ENCODE peak calls at places on chromosomes 11 and 22, in four cellular contexts. One of them, this sample, is unnamed.

GRCh38 chr11:126233391-126233790 is 21.8 kb downstream of the FAM118B start:
- DNase-seq in HepG2: no peak
- DNase-seq in GM12878: no peak
- DNase-seq in K562: no peak
- DNase-seq in this sample: no peak

GRCh38 chr22:19184276-19184997 is 5.9 kb upstream of the SLC25A1 start:
- DNase-seq in GM12878: no peak
- DNase-seq in HepG2: no peak
- DNase-seq in K562: no peak
- DNase-seq in this sample: no peak

GRCh38 chr11:65412271-65413076 is 10.1 kb upstream of the NEAT1 start:
- DNase-seq in K562: no peak
- DNase-seq in HepG2: no peak
- DNase-seq in GM12878: no peak
- DNase-seq in this sample: peak

GRCh38 chr11:93861808-93862207 is 11.4 kb upstream of the VSTM5 start:
- DNase-seq in HepG2: no peak
- DNase-seq in K562: no peak
- DNase-seq in GM12878: no peak
- DNase-seq in this sample: no peak

GRCh38 chr11:45538363-45538762 is 127.1 kb downstream of the CHST1 start:
- DNase-seq in GM12878: no peak
- DNase-seq in HepG2: no peak
- DNase-seq in K562: no peak
- DNase-seq in this sample: no peak

GRCh38 chr22:49983148-49984042 is 22.8 kb downstream of the PIM3 start:
- DNase-seq in K562: no peak
- DNase-seq in HepG2: no peak
- DNase-seq in GM12878: no peak
- DNase-seq in this sample: peak

GRCh38 chr22:22584722-22585121 is 25.7 kb upstream of the PRAME start:
- DNase-seq in GM12878: no peak
- DNase-seq in K562: no peak
- DNase-seq in HepG2: no peak
- DNase-seq in this sample: no peak

GRCh38 chr11:131413217-131413616 is 42.8 kb downstream of the NTM start:
- DNase-seq in GM12878: no peak
- DNase-seq in K562: no peak
- DNase-seq in HepG2: no peak
- DNase-seq in this sample: no peak

GRCh38 chr11:88104408-88104807 is 70.8 kb downstream of the RAB38 start:
- DNase-seq in K562: no peak
- DNase-seq in HepG2: no peak
- DNase-seq in GM12878: no peak
- DNase-seq in this sample: no peak

GRCh38 chr11:72243173-72243566 is 806 bp downstream of the PHOX2A start:
- DNase-seq in GM12878: no peak
- DNase-seq in HepG2: no peak
- DNase-seq in K562: no peak
- DNase-seq in this sample: no peak

GRCh38 chr11:7098235-7098832 is 9.5 kb downstream of the RBMXL2 start:
- DNase-seq in GM12878: peak
- DNase-seq in HepG2: peak
- DNase-seq in K562: peak
- DNase-seq in this sample: no peak

GRCh38 chr22:49824936-49825335 is 2.7 kb downstream of the BRD1 start:
- DNase-seq in HepG2: no peak
- DNase-seq in GM12878: no peak
- DNase-seq in K562: no peak
- DNase-seq in this sample: no peak

GRCh38 chr11:40118780-40119179 is 1340.7 kb downstream of the LRRC4C start:
- DNase-seq in HepG2: no peak
- DNase-seq in GM12878: no peak
- DNase-seq in K562: no peak
- DNase-seq in this sample: no peak

GRCh38 chr22:46122511-46122971 is 27.8 kb upstream of the PPARA start:
- DNase-seq in HepG2: peak
- DNase-seq in K562: peak
- DNase-seq in GM12878: no peak
- DNase-seq in this sample: peak

GRCh38 chr22:22920104-22920654 is 32.6 kb downstream of the IGLL5 start:
- DNase-seq in K562: peak
- DNase-seq in GM12878: no peak
- DNase-seq in HepG2: no peak
- DNase-seq in this sample: no peak

GRCh38 chr11:44945639-44946038 is 5.0 kb downstream of the TP53I11 start:
- DNase-seq in GM12878: no peak
- DNase-seq in K562: no peak
- DNase-seq in HepG2: no peak
- DNase-seq in this sample: no peak

GRCh38 chr22:37659066-37659896 is 758 bp downstream of the PDXP start:
- DNase-seq in GM12878: no peak
- DNase-seq in K562: peak
- DNase-seq in HepG2: peak
- DNase-seq in this sample: no peak

GRCh38 chr11:4826425-4826824 is 5.3 kb downstream of the OR51F2 start:
- DNase-seq in K562: no peak
- DNase-seq in GM12878: no peak
- DNase-seq in HepG2: no peak
- DNase-seq in this sample: no peak

GRCh38 chr22:45833613-45834012 is 143.3 kb downstream of the WNT7B start:
- DNase-seq in GM12878: no peak
- DNase-seq in K562: no peak
- DNase-seq in HepG2: no peak
- DNase-seq in this sample: no peak

GRCh38 chr11:116379185-116379828 is 393.5 kb downstream of the BUD13 start:
- DNase-seq in HepG2: peak
- DNase-seq in GM12878: no peak
- DNase-seq in K562: peak
- DNase-seq in this sample: peak

GRCh38 chr11:64998690-64999431 is 2.1 kb upstream of the BATF2 start:
- DNase-seq in GM12878: no peak
- DNase-seq in HepG2: peak
- DNase-seq in K562: no peak
- DNase-seq in this sample: no peak

GRCh38 chr11:32231909-32232493 is 141.1 kb downstream of the RCN1 start:
- DNase-seq in GM12878: no peak
- DNase-seq in HepG2: peak
- DNase-seq in K562: no peak
- DNase-seq in this sample: peak

GRCh38 chr22:46798041-46798365 is 35.6 kb downstream of the TBC1D22A start:
- DNase-seq in K562: no peak
- DNase-seq in GM12878: no peak
- DNase-seq in HepG2: no peak
- DNase-seq in this sample: no peak

GRCh38 chr22:28297504-28297903 is 378.4 kb upstream of the PITPNB start:
- DNase-seq in K562: no peak
- DNase-seq in GM12878: no peak
- DNase-seq in HepG2: no peak
- DNase-seq in this sample: no peak

GRCh38 chr11:16448123-16448717 is 91.9 kb upstream of the SOX6 start:
- DNase-seq in K562: no peak
- DNase-seq in HepG2: no peak
- DNase-seq in GM12878: no peak
- DNase-seq in this sample: no peak

GRCh38 chr11:102061276-102061675 is 14.0 kb downstream of the CFAP300 start:
- DNase-seq in GM12878: no peak
- DNase-seq in K562: no peak
- DNase-seq in HepG2: peak
- DNase-seq in this sample: no peak

GRCh38 chr11:67390947-67391303 is 861 bp upstream of the RAD9A start:
- DNase-seq in HepG2: no peak
- DNase-seq in GM12878: no peak
- DNase-seq in K562: no peak
- DNase-seq in this sample: no peak

GRCh38 chr11:67387074-67387473 is 4.7 kb upstream of the RAD9A start:
- DNase-seq in K562: no peak
- DNase-seq in HepG2: no peak
- DNase-seq in GM12878: no peak
- DNase-seq in this sample: no peak

GRCh38 chr11:67387518-67387917 is 4.3 kb upstream of the RAD9A start:
- DNase-seq in GM12878: no peak
- DNase-seq in HepG2: no peak
- DNase-seq in K562: no peak
- DNase-seq in this sample: no peak

GRCh38 chr11:67391304-67392181 is at the start of gene RAD9A:
- DNase-seq in HepG2: peak
- DNase-seq in K562: peak
- DNase-seq in GM12878: no peak
- DNase-seq in this sample: peak

GRCh38 chr11:67389477-67389876 is 2.3 kb upstream of the RAD9A start:
- DNase-seq in K562: peak
- DNase-seq in HepG2: peak
- DNase-seq in GM12878: no peak
- DNase-seq in this sample: peak
- TF ChIP-seq CREM in K562: no peak
- TF ChIP-seq CREM in HepG2: no peak
- TF ChIP-seq CREM in GM12878: no peak
- TF ChIP-seq CREM in this sample: no peak

DNA sequence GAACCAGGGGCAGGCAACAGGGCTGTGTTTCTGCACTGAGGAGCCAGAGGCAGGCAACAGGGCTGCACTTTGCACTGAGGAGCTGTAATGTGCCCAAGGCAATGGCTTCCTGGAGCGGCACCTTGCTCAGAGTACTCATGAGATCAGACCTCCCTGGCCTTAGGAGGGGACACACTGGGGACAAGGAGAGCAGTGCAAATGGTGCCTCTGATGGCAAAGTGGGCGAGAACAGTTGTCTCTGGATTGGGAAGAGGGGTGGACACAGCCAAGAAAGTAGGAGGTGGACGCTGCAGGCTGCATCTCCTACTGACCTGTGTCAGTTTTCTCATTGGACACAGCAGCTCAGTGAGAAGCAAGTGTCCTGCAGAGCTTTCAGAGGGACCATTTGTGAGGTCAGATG is 1443.3 kb downstream of the TBC1D22A start:
- DNase-seq in GM12878: no peak
- DNase-seq in K562: no peak
- DNase-seq in HepG2: no peak
- DNase-seq in this sample: no peak
- TF ChIP-seq ETV6 in GM12878: no peak
- TF ChIP-seq ETV6 in K562: no peak
- TF ChIP-seq ETV6 in HepG2: no peak
- TF ChIP-seq ETV6 in this sample: no peak

GRCh38 chr11:28834877-28835276 is 726.7 kb downstream of the METTL15 start:
- DNase-seq in K562: no peak
- DNase-seq in GM12878: no peak
- DNase-seq in HepG2: no peak
- DNase-seq in this sample: no peak
- TF ChIP-seq CREB1 in K562: no peak
- TF ChIP-seq CREB1 in GM12878: no peak
- TF ChIP-seq CREB1 in HepG2: no peak
- TF ChIP-seq CREB1 in this sample: no peak

DNA sequence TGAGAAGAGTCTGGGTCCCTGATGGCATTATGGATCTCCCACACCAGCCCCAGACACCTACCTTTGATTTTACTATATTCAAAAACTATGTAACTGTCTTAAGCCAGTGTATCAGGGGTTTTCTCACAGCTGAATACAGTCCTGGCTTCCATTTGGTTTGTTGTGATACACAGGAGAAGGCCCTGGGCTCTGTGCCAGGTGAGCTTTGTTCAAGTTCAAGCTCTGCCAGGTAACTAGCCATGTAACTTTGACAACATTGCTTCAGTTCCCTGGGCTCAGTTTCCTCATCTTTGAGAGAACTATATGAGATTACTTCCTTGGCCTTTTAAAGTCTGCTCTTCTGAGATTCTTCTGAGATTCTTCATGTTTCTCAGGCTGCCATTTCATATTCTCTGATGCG is 327.5 kb upstream of the TENM4 start:
- DNase-seq in HepG2: no peak
- DNase-seq in K562: no peak
- DNase-seq in GM12878: no peak
- DNase-seq in this sample: no peak
- TF ChIP-seq CREM in HepG2: no peak
- TF ChIP-seq CREM in K562: no peak
- TF ChIP-seq CREM in GM12878: no peak
- TF ChIP-seq CREM in this sample: no peak

DNA sequence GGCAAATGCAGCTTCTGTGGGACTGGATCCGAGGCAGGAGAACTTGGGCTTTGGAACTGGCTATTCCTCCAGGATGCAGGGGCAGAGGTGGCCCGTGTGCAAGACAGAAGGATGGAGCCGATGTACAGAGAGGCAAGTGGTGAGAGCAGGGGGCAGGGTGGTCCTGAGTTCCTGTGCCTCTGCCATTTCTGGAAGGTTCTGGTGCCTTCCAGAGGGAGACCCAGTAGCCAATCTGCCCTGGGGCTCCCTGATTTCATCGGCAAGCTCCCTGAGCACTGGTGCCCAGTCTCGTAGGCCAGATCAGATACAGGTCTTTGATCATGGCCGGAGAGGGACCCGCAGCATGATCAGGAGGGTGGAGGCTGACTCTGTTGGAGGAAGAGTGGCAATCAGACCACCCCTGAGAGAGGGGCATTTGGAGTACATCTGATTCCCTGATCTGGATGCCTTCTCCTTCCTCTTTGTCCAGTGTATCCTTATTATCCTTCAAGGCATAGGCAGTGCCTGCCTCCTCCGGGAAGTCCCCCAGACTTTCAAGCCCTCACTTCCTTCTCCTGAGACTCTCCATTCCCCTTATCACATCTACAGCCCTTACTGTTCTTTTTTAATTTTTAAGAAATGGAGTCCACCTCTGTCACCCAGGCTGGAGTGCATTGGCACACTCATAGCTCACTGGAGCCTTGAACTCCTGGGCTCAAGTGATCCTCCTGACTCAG is 9.7 kb downstream of the MRGPRD start:
- DNase-seq in HepG2: no peak
- DNase-seq in K562: no peak
- DNase-seq in GM12878: no peak
- DNase-seq in this sample: peak
- TF ChIP-seq ETV6 in HepG2: no peak
- TF ChIP-seq ETV6 in K562: no peak
- TF ChIP-seq ETV6 in GM12878: no peak
- TF ChIP-seq ETV6 in this sample: no peak

DNA sequence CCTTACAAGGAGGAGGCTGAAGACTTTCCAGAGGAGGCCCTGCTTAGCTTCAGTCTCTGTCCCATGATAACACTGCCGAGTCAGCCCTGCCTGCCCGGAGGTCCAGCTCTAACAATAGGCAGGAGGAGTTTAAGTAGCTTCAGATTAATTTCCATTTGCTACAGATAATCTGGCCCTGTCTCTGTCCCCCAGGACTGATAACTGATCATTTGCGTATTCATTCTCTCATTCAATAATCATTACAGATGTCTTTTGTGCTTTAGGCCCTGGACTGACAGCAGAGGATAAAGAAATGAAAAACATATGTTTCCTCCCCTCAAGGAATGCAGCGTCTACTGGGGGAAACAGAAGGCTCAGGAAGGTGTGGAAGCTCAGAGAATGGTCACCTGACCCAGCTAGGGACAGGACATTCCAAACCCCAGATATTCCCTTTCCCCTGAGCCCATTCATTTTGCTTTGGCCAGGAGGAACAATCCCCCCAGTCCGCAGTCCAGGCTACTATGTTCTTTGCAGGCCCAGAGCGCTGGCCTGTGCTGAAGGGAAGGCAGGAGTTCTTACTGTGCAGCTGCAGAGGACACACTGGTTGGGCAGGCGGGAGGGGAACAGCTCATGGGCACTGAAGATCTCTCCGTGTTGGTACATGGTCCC is 20.8 kb downstream of the CHRDL2 start:
- DNase-seq in K562: peak
- DNase-seq in GM12878: no peak
- DNase-seq in HepG2: no peak
- DNase-seq in this sample: no peak
- TF ChIP-seq CREB1 in K562: no peak
- TF ChIP-seq CREB1 in GM12878: no peak
- TF ChIP-seq CREB1 in HepG2: no peak
- TF ChIP-seq CREB1 in this sample: no peak